ENCODE peak calls at places on chromosomes 3 and 15, in four cellular contexts. One of them, this sample, is unnamed.
A peak's percentile ranks its signal among the peaks of the same experiment; 100 is the strongest.

GRCh38 chr15:48595988-48596387 is 49.5 kb downstream of the FBN1 start:
- DNase-seq in heart right ventricle: no peak
- DNase-seq in aorta: no peak
- DNase-seq in CD4-positive, alpha-beta T cell: no peak
- DNase-seq in this sample: no peak

GRCh38 chr15:88954431-88955277 is 41.5 kb upstream of the MFGE8 start:
- DNase-seq in heart right ventricle: peak; percentile 53
- DNase-seq in aorta: peak; percentile 88
- DNase-seq in CD4-positive, alpha-beta T cell: no peak
- DNase-seq in this sample: no peak

GRCh38 chr15:64807751-64808222 is 17.7 kb downstream of the PIF1 start:
- DNase-seq in heart right ventricle: no peak
- DNase-seq in aorta: no peak
- DNase-seq in CD4-positive, alpha-beta T cell: no peak
- DNase-seq in this sample: no peak

GRCh38 chr3:49244589-49245205 is 32.3 kb downstream of the C3orf62 start:
- DNase-seq in heart right ventricle: no peak
- DNase-seq in aorta: no peak
- DNase-seq in CD4-positive, alpha-beta T cell: no peak
- DNase-seq in this sample: no peak

GRCh38 chr15:39594764-39595620 is 14.1 kb downstream of the THBS1 start:
- DNase-seq in heart right ventricle: no peak
- DNase-seq in aorta: no peak
- DNase-seq in CD4-positive, alpha-beta T cell: no peak
- DNase-seq in this sample: no peak

GRCh38 chr3:50125541-50126286 is 29.4 kb upstream of the SEMA3F start:
- DNase-seq in heart right ventricle: no peak
- DNase-seq in aorta: no peak
- DNase-seq in CD4-positive, alpha-beta T cell: no peak
- DNase-seq in this sample: no peak

GRCh38 chr3:141498592-141499223 is 11.9 kb downstream of the RASA2 start:
- DNase-seq in heart right ventricle: peak; percentile 37
- DNase-seq in aorta: peak; percentile 71
- DNase-seq in CD4-positive, alpha-beta T cell: peak; percentile 76
- DNase-seq in this sample: peak; percentile 86

GRCh38 chr3:46674031-46674592 is 19.4 kb downstream of the ALS2CL start:
- DNase-seq in heart right ventricle: no peak
- DNase-seq in aorta: peak; percentile 39
- DNase-seq in CD4-positive, alpha-beta T cell: no peak
- DNase-seq in this sample: no peak

GRCh38 chr3:10164546-10165393 is at the start of gene IRAK2:
- DNase-seq in heart right ventricle: peak; percentile 70
- DNase-seq in aorta: peak; percentile 87
- DNase-seq in CD4-positive, alpha-beta T cell: no peak
- DNase-seq in this sample: peak; percentile 64